ENCODE peak calls at places on chromosomes 5 and 9, in six cellular contexts. U, I, S, E, N and T are unnamed samples.

GRCh38 chr5:81208904-81209303 is 24.2 kb upstream of the CKMT2 start:
- DNase-seq in U (no peak), I (no peak), S (peak), E (no peak), N (no peak), T (no peak)

GRCh38 chr9:3497406-3497805 is 28.4 kb downstream of the RFX3 start:
- DNase-seq in U (no peak), I (no peak), S (peak), E (peak), N (no peak), T (no peak)

GRCh38 chr9:87599901-87600610 is 102.4 kb downstream of the DAPK1 start:
- DNase-seq in U (no peak), I (peak), S (peak), E (peak), N (no peak), T (no peak)

GRCh38 chr9:114347675-114348074 is 18.0 kb downstream of the ORM2 start:
- DNase-seq in U (no peak), I (no peak), S (no peak), E (no peak), N (no peak), T (no peak)

GRCh38 chr5:106423109-106423897 is 1247.4 kb downstream of the EFNA5 start:
- DNase-seq in U (no peak), I (no peak), S (no peak), E (no peak), N (no peak), T (peak)

GRCh38 chr5:92991681-92992472 is 589.1 kb downstream of the NR2F1-AS1 start:
- DNase-seq in U (no peak), I (no peak), S (peak), E (peak), N (no peak), T (no peak)

GRCh38 chr5:107553063-107553676 is 117.6 kb downstream of the EFNA5 start:
- DNase-seq in U (no peak), I (no peak), S (peak), E (peak), N (no peak), T (no peak)

GRCh38 chr5:79030663-79031480 is 38.6 kb downstream of the DMGDH start:
- DNase-seq in U (no peak), I (no peak), S (no peak), E (no peak), N (no peak), T (no peak)

GRCh38 chr5:107502711-107503110 is 168.0 kb downstream of the EFNA5 start:
- DNase-seq in U (no peak), I (peak), S (no peak), E (no peak), N (no peak), T (no peak)

GRCh38 chr5:134738963-134739661 is 764 bp downstream of the CAMLG start:
- DNase-seq in U (peak), I (peak), S (peak), E (peak), N (peak), T (peak)

GRCh38 chr5:149268928-149269557 is 2.6 kb upstream of the AFAP1L1 start:
- DNase-seq in U (peak), I (peak), S (peak), E (peak), N (no peak), T (no peak)

GRCh38 chr9:120441446-120442279 is 138.3 kb downstream of the CDK5RAP2 start:
- DNase-seq in U (no peak), I (no peak), S (peak), E (peak), N (no peak), T (no peak)

GRCh38 chr5:149082271-149082670 is 19.4 kb upstream of the SH3TC2 start:
- DNase-seq in U (no peak), I (peak), S (no peak), E (no peak), N (no peak), T (no peak)

GRCh38 chr5:35244171-35244570 is 13.9 kb upstream of the PRLR start:
- DNase-seq in U (no peak), I (no peak), S (no peak), E (no peak), N (no peak), T (no peak)

GRCh38 chr5:4625206-4625896 is 514.8 kb upstream of the ADAMTS16 start:
- DNase-seq in U (no peak), I (peak), S (no peak), E (no peak), N (no peak), T (no peak)

GRCh38 chr5:170751631-170752030 is 31.9 kb upstream of the GABRP start:
- DNase-seq in U (no peak), I (no peak), S (no peak), E (no peak), N (no peak), T (peak)

GRCh38 chr5:168978015-168978414 is 322.9 kb downstream of the SLIT3 start:
- DNase-seq in U (no peak), I (no peak), S (peak), E (no peak), N (no peak), T (no peak)

GRCh38 chr9:4081549-4081895 is 218.3 kb downstream of the GLIS3 start:
- DNase-seq in U (no peak), I (no peak), S (peak), E (peak), N (no peak), T (no peak)

GRCh38 chr9:135038331-135038730 is 49.1 kb upstream of the OLFM1 start:
- DNase-seq in U (no peak), I (no peak), S (no peak), E (no peak), N (peak), T (no peak)

GRCh38 chr5:124718376-124718775 is 28.1 kb downstream of the ZNF608 start:
- DNase-seq in U (no peak), I (no peak), S (no peak), E (peak), N (no peak), T (no peak)

GRCh38 chr5:120405291-120405864 is 58.7 kb upstream of the PRR16 start:
- DNase-seq in U (no peak), I (no peak), S (peak), E (peak), N (no peak), T (no peak)

GRCh38 chr5:157518963-157519362 is 56.6 kb downstream of the ADAM19 start:
- DNase-seq in U (no peak), I (no peak), S (no peak), E (no peak), N (no peak), T (no peak)

GRCh38 chr9:33154368-33154767 is 12.8 kb downstream of the B4GALT1 start:
- DNase-seq in U (no peak), I (no peak), S (no peak), E (no peak), N (no peak), T (no peak)

GRCh38 chr9:33157960-33158359 is 9.2 kb downstream of the B4GALT1 start:
- DNase-seq in U (no peak), I (peak), S (no peak), E (no peak), N (no peak), T (no peak)

GRCh38 chr9:33153666-33154065 is 13.5 kb downstream of the B4GALT1 start:
- DNase-seq in U (no peak), I (no peak), S (no peak), E (no peak), N (no peak), T (no peak)

GRCh38 chr9:33153001-33153400 is 14.1 kb downstream of the B4GALT1 start:
- DNase-seq in U (no peak), I (no peak), S (no peak), E (no peak), N (no peak), T (no peak)

DNA sequence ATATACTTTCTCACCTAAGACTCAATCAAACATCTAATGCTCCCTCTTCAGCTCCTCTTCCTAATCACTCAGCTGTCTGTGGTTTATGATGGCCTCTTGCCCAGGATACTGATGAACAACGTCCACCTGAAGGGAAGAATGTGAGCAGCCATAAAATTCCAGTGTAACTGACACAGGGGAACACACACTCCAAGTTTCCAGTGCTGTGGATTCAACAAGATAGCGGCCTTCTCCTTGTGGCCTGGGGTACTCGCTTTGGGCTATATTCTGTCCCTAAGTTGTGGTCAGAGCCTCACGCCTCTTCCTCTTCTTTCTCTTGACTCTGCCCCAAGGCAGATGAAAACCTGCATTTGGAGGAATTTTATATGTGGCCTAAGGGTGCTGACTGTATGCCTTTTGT is 11.7 kb downstream of the B4GALT1 start:
- DNase-seq in U (no peak), I (no peak), S (no peak), E (no peak), N (no peak), T (no peak)
- H3K4ac ChIP-seq in U (no peak), I (no peak), S (peak), E (no peak), N (no peak), T (no peak)

GRCh38 chr5:141617682-141618029 is 1.1 kb downstream of the DIAPH1 start:
- DNase-seq in U (no peak), I (no peak), S (no peak), E (peak), N (no peak), T (no peak)

GRCh38 chr5:141615991-141616715 is 2.6 kb downstream of the DIAPH1 start:
- DNase-seq in U (no peak), I (no peak), S (no peak), E (no peak), N (no peak), T (no peak)

GRCh38 chr5:141618804-141619554 is at the start of gene DIAPH1:
- DNase-seq in U (peak), I (peak), S (peak), E (peak), N (peak), T (peak)

GRCh38 chr5:141617128-141617527 is 1.7 kb downstream of the DIAPH1 start:
- DNase-seq in U (no peak), I (no peak), S (peak), E (peak), N (no peak), T (no peak)

DNA sequence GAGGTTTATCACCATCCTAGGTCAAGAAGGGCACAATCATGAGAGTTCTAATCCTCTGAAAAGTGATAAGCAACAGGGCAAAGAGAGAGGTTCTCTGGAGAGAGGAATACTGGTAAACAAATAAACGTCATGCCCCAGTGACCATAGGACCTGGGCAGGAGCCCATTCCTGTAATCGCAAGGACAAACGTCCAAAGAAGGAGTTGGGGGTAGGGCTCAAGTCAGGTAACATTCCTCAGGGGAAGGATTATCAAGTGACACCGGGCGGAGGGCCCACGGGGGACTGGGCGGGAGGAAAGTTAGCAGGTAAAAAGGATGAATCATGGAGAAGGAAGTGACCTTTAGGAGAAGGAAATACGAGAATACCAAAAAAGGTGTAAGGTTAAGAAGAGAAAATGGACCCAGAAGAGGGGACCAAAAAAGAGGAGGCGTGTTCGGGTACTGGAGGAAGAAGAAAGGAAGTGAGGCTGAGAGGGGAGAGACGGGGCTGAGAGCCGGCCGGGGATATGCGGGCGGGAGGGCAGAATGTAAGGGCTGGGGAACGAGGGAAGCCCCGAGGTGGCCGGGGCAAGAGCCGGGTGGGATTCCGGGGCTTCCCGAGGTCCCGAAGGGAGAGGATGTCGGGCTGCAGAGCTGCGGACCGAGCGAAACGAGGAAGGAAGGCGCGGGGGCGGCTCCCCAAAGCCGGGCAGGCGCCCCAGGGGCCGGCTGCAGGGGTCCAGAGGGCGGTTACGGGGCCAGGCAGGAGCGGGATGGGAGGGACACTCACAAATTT is 583 bp downstream of the DIAPH1 start:
- DNase-seq in U (peak), I (peak), S (peak), E (peak), N (peak), T (peak)
- H3K4ac ChIP-seq in U (no peak), I (peak), S (peak), E (peak), N (no peak), T (no peak)

DNA sequence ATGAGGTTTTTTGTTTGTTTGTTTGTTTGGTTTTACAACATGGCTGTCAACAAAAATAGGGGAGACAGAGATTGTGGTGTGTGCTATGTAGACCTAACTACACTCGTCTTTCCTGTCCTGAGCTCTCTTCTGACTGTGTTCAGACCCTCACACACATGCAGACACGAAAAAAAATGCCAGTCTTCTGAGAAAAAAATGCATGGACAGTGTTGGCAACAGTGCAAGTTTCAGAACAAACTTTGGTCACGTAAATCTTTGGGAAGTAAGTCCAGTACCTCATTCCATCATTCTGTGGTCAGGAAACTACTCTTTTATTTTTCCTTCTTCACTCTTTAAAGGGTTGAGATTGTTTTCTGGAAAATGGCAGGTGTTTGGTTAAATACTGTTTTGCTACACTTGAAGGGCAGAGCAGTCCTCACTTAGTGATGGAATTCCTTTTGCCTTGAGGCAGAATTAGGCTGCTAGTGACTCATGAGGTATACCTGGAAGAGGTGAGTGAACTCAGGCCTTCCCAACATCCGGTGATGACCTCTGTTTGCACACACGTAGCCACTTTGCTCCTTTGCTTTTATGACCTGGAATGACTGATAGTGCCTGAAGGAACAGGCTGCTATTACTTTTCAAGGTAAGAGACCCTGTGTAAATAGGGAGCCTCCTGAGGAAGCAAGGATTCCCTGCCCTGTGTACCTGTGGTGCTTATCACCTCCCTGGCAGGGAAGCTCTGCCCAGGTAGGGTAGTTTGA is 81.6 kb upstream of the TNFAIP8 start:
- DNase-seq in U (no peak), I (peak), S (peak), E (no peak), N (no peak), T (peak)
- H3K4ac ChIP-seq in U (no peak), I (no peak), S (peak), E (no peak), N (no peak), T (no peak)

GRCh38 chr9:14314929-14315753 is 1.2 kb upstream of the NFIB start:
- DNase-seq in U (peak), I (peak), S (peak), E (peak), N (peak), T (peak)
- H3K4ac ChIP-seq in U (no peak), I (peak), S (no peak), E (peak), N (peak), T (no peak)

GRCh38 chr9:526904-527591 is 312.4 kb downstream of the DOCK8 start:
- DNase-seq in U (no peak), I (no peak), S (no peak), E (no peak), N (no peak), T (no peak)

GRCh38 chr9:532707-533106 is 308.8 kb upstream of the DMRT1 start:
- DNase-seq in U (no peak), I (no peak), S (no peak), E (no peak), N (no peak), T (no peak)

GRCh38 chr9:529721-530120 is 311.8 kb upstream of the DMRT1 start:
- DNase-seq in U (no peak), I (no peak), S (no peak), E (no peak), N (no peak), T (no peak)

GRCh38 chr9:534886-535285 is 306.6 kb upstream of the DMRT1 start:
- DNase-seq in U (no peak), I (no peak), S (no peak), E (no peak), N (no peak), T (no peak)

GRCh38 chr9:530681-531080 is 310.8 kb upstream of the DMRT1 start:
- DNase-seq in U (no peak), I (no peak), S (peak), E (no peak), N (no peak), T (no peak)
- H3K4ac ChIP-seq in U (no peak), I (no peak), S (no peak), E (no peak), N (no peak), T (no peak)